ENCODE peak calls at places on chromosomes 3 and 15, in five cellular contexts. E, D, A, M and C are unnamed samples.

GRCh38 chr3:67605377-67605776 is 49.0 kb downstream of the SUCLG2 start:
- DNase-seq in D (no peak), M (peak), A (peak), E (peak), C (peak)

GRCh38 chr3:44596631-44597030 is 11.9 kb downstream of the ZNF660 start:
- DNase-seq in D (no peak), A (peak), M (no peak), E (no peak), C (no peak)

GRCh38 chr15:77527164-77527778 is 105.4 kb downstream of the LINGO1 start:
- DNase-seq in M (no peak), D (no peak), E (peak), A (no peak), C (no peak)

GRCh38 chr15:67927501-67928156 is 87.8 kb upstream of the RNU6-1 start:
- DNase-seq in D (no peak), E (no peak), A (peak), M (peak), C (peak)

GRCh38 chr3:172476339-172476738 is 28.1 kb upstream of the GHSR start:
- DNase-seq in M (no peak), D (no peak), A (no peak), E (no peak), C (no peak)

GRCh38 chr3:65178703-65179102 is 490.9 kb upstream of the ADAMTS9 start:
- DNase-seq in D (no peak), A (no peak), E (peak), M (no peak), C (no peak)

GRCh38 chr3:150875548-150875947 is 29.7 kb downstream of the MINDY4B start:
- DNase-seq in E (no peak), D (no peak), M (no peak), A (no peak), C (no peak)

GRCh38 chr3:24514139-24514538 is 19.5 kb upstream of the THRB start:
- DNase-seq in A (no peak), D (no peak), M (no peak), E (no peak), C (no peak)

GRCh38 chr3:114447950-114448479 is 154.2 kb downstream of the TIGIT start:
- DNase-seq in D (no peak), E (no peak), M (no peak), A (no peak), C (no peak)

GRCh38 chr3:35664460-35664919 is 25.2 kb downstream of the ARPP21 start:
- DNase-seq in A (no peak), M (peak), E (no peak), D (no peak), C (no peak)

GRCh38 chr3:186824430-186825139 is 17.9 kb upstream of the ADIPOQ start:
- DNase-seq in A (no peak), E (no peak), M (no peak), D (no peak), C (no peak)

GRCh38 chr3:43531835-43532234 is 90.0 kb downstream of the ANO10 start:
- DNase-seq in A (peak), E (peak), D (no peak), M (peak), C (peak)

GRCh38 chr3:9914011-9914410 is 2.9 kb upstream of the IL17RC start:
- DNase-seq in M (no peak), A (no peak), D (no peak), E (no peak), C (no peak)

GRCh38 chr3:192655627-192656026 is 71.7 kb downstream of the FGF12 start:
- DNase-seq in D (no peak), A (no peak), M (no peak), E (no peak), C (no peak)

GRCh38 chr3:71859128-71859519 is 74.2 kb upstream of the PROK2 start:
- DNase-seq in E (peak), D (no peak), A (peak), M (peak), C (no peak)

GRCh38 chr15:92463352-92463751 is 69.7 kb downstream of the ST8SIA2 start:
- DNase-seq in D (no peak), A (no peak), M (no peak), E (no peak), C (no peak)

GRCh38 chr15:25679492-25679891 is 183.6 kb downstream of the ATP10A start:
- DNase-seq in D (no peak), E (no peak), A (no peak), M (no peak), C (no peak)

GRCh38 chr3:197820550-197821335 is 29.7 kb downstream of the LRCH3 start:
- DNase-seq in M (peak), D (no peak), A (no peak), E (no peak), C (no peak)

GRCh38 chr3:157098823-157099185 is 61.1 kb downstream of the CCNL1 start:
- DNase-seq in A (peak), M (no peak), D (no peak), E (no peak), C (peak)

GRCh38 chr3:196517919-196518318 is 2.8 kb upstream of the SMCO1 start:
- DNase-seq in E (peak), M (no peak), A (no peak), D (no peak), C (no peak)

GRCh38 chr3:179655236-179655635 is 2.4 kb downstream of the USP13 start:
- DNase-seq in M (no peak), E (no peak), A (no peak), D (no peak), C (no peak)

GRCh38 chr3:48276856-48277641 is 36.1 kb downstream of the ZNF589 start:
- DNase-seq in A (no peak), E (no peak), D (no peak), M (no peak), C (no peak)

GRCh38 chr3:182486459-182486858 is 306.8 kb upstream of the ATP11B start:
- DNase-seq in E (no peak), A (no peak), M (no peak), D (no peak), C (no peak)

GRCh38 chr3:181947606-181948005 is 235.9 kb downstream of the SOX2 start:
- DNase-seq in D (no peak), A (no peak), E (no peak), M (no peak), C (no peak)

GRCh38 chr15:96362001-96362758 is 31.7 kb downstream of the NR2F2 start:
- DNase-seq in M (no peak), A (no peak), E (no peak), D (peak), C (no peak)

GRCh38 chr3:139480585-139480984 is 4.3 kb upstream of the RBP2 start:
- DNase-seq in D (no peak), A (no peak), M (no peak), E (no peak), C (no peak)

GRCh38 chr3:138049157-138049919 is 39.4 kb downstream of the CLDN18 start:
- DNase-seq in M (no peak), D (no peak), A (peak), E (no peak), C (peak)

GRCh38 chr15:64883997-64884511 is 27.6 kb upstream of the ANKDD1A start:
- DNase-seq in E (peak), A (peak), D (peak), M (peak), C (peak)

GRCh38 chr3:43865887-43866528 is 175.3 kb downstream of the ABHD5 start:
- DNase-seq in D (no peak), E (no peak), M (no peak), A (no peak), C (no peak)